ENCODE peak calls at places on chromosomes 11 and 22, in seven cellular contexts. Y, U, C, A, G, K and N are unnamed samples.

GRCh38 chr11:74471037-74471436 is 3.7 kb upstream of the KCNE3 start:
- DNase-seq in Y (no peak), U (no peak), C (no peak), A (no peak), G (no peak), K (no peak), N (no peak)

GRCh38 chr11:86593833-86594232 is 78.6 kb downstream of the ME3 start:
- DNase-seq in Y (no peak), U (no peak), C (no peak), A (no peak), G (no peak), K (no peak), N (no peak)

GRCh38 chr11:113623114-113623513 is 83.0 kb downstream of the TMPRSS5 start:
- DNase-seq in Y (no peak), U (no peak), C (no peak), A (no peak), G (no peak), K (no peak), N (no peak)

GRCh38 chr22:30104501-30105156 is 24.4 kb downstream of the HORMAD2 start:
- DNase-seq in Y (no peak), U (no peak), C (no peak), A (no peak), G (no peak), K (no peak), N (no peak)

GRCh38 chr11:44564653-44565007 is 833 bp upstream of the CD82 start:
- DNase-seq in Y (peak; percentile 89), U (peak; percentile 94), C (no peak), A (peak; percentile 82), G (peak; percentile 27), K (peak; percentile 74), N (peak; percentile 92)

GRCh38 chr11:2576116-2576515 is 123.7 kb downstream of the KCNQ1OT1 start:
- DNase-seq in Y (no peak), U (peak; percentile 44), C (no peak), A (peak; percentile 9), G (no peak), K (peak; percentile 43), N (peak; percentile 46)

GRCh38 chr11:71381781-71382505 is 66.2 kb downstream of the DHCR7 start:
- DNase-seq in Y (no peak), U (no peak), C (no peak), A (no peak), G (no peak), K (no peak), N (no peak)

GRCh38 chr11:7533199-7534029 is 19.6 kb downstream of the PPFIBP2 start:
- DNase-seq in Y (no peak), U (no peak), C (no peak), A (no peak), G (no peak), K (no peak), N (no peak)

DNA sequence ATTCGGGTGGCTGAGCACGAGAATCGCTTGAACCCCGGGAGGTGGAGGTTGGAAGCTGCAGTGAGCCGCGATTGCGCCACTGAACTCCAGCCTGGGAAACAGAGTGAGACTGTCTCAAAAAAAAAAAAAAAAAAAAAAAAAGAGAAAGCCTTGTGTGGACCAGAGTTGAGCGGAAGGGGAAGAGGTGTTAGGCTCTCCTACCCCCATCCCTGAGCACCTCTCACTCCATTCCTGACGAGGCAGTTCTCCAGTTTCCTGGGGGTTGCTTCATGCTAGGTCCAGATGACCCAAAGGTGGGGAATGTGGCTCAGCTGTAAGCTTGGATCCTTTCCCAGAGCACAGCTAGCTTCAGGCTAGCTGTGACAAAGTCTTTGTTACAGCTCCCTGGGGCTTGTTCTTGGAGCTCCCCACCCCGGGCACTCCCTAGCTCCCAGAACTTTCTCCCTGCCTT is 8.8 kb upstream of the DNAL4 start:
- DNase-seq in Y (peak; percentile 95), U (peak; percentile 71), C (no peak), A (peak; percentile 38), G (no peak), K (peak; percentile 52), N (peak; percentile 83)
- H3K4me3 ChIP-seq in Y (no peak overlapping the region), U (no peak overlapping the region), C (no peak overlapping the region), A (no peak overlapping the region), G (no peak overlapping the region), K (no peak overlapping the region), N (no peak overlapping the region)

DNA sequence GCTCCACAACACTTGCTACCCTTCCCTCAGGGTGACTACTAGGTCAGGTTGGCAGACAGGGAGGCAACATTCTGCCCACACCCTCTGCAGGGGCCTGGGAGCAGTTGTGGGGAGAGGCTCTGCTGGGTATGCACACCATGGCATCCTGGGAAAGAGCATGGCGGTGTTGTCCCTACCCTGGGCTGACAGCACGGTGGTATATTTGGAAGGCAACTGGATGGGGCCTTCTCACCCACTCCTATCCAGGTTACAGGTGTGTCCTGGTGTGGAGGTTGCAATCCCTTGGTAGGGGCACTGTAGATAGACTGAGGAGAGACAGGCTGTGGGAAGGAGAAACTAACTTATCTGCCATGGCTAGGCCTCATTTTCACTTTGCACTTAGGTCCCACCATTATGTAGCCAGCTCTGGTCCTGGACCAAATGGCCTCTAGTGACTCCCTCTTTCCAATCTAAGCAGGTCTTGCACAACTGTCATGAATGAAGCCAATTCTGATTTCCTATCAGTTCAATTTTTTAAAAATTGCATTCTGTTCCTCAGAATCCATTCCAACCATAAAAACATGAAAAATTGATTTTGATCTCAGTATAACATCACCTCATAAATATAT is 54.0 kb upstream of the CD44 start:
- DNase-seq in Y (no peak), U (no peak), C (no peak), A (no peak), G (no peak), K (no peak), N (peak; percentile 67)
- H3K4me1 ChIP-seq in Y (peaks cover 51% of the 10 kb centered on the region), U (peaks cover 5% of the 10 kb centered on the region), C (peaks cover 62% of the 10 kb centered on the region), A (peaks cover 64% of the 10 kb centered on the region), G (peaks cover 6% of the 10 kb centered on the region), K (peaks cover 5% of the 10 kb centered on the region), N (peaks cover 14% of the 10 kb centered on the region)

DNA sequence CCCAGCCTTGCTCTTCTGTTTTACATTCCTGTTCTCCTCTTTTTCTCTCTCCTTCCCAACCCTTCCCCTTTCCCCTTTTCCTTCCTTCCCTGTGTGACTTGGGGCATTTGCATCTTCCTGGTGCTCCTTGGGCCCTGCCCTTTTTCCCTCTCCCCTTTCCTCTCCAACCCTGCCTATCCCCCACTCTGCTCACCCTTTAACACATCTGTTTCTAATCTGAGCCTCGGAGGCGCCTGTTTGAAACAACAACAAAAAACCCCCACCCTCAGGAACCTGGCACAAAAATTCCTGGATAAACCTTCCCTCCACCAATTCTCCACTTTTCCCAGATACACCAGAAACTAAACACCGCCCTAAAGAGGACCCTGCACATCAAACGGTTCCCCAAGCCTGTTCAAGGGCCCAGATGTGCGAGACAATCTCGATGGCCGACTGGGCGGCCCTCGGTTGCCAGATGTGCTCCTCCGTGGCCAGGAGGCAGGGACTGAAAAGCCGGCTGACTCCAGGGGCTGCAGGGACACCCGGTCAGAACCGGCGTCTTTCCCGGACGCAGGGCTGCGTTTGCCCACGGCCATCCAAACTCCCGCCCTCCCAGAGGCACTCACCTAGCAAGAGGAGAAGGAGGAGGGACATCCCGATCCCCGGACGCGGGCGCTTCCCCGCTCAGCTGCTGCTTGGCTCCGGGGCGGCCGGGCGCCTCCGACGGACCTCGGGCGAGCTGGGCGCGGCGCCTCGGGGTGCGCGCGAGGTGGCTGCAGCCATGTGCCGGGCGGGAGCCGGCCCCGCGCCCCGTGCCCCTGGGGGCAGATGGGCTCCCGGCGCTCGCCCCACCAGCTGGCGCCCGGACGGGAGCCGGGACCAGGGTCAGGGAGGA is 503 bp downstream of the CLMP start:
- DNase-seq in Y (peak; percentile 69), U (no peak), C (no peak), A (no peak), G (no peak), K (peak; percentile 88), N (peak; percentile 28)
- H3K4me3 ChIP-seq in Y (peak overlapping the region; percentile 95), U (peak overlapping the region; percentile 90), C (peak overlapping the region; percentile 46), A (peak overlapping the region; percentile 47), G (no peak overlapping the region), K (peak overlapping the region; percentile 88), N (peak overlapping the region; percentile 37)

DNA sequence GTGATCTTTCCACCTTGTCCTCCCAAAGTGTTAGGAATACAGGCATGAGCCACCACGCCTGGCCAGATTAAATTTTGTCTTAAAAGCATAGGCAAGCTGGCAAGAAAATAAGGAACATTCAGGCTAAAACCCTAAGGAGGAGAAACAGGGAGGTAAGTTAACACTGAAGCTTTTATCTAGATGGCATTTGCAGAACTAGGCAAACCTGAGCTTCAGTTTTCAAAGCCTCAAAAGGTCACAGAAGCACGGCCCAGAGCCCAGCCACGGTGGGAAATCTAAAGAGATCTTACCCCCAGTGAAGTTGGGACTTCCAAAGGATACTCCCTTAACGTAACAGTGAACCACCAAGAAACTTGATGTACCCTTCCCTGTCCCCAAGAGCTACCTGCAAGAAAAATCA is 28.4 kb downstream of the PC start:
- DNase-seq in Y (no peak), U (no peak), C (no peak), A (no peak), G (no peak), K (no peak), N (no peak)
- H3K4me1 ChIP-seq in Y (peaks cover 38% of the 10 kb centered on the region), U (no peaks in the 10 kb centered on the region), C (no peaks in the 10 kb centered on the region), A (no peaks in the 10 kb centered on the region), G (peaks cover 10% of the 10 kb centered on the region), K (no peaks in the 10 kb centered on the region), N (no peaks in the 10 kb centered on the region)

DNA sequence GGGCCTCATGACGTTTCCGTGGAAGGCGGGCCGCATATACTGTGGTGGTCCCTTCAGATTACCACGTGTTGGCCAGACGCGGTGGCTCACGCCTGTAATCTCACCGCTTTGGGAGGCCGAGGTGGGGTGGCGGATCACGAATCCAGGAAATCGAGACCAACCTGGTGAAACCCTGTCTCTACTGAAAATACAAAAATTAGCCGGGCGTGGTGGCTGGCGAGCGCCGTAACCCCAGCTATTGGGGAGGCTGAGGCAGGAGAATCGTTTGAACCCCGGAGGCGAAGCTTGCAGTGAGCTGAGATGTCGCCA is 853 bp upstream of the DENND6B start:
- DNase-seq in Y (no peak), U (no peak), C (no peak), A (no peak), G (no peak), K (no peak), N (no peak)
- H3K4me3 ChIP-seq in Y (peak overlapping the region; percentile 84), U (peak overlapping the region; percentile 40), C (peak overlapping the region; percentile 69), A (peak overlapping the region; percentile 79), G (peak overlapping the region; percentile 60), K (peak overlapping the region; percentile 78), N (peak overlapping the region; percentile 89)

GRCh38 chr11:96307748-96308133 is 35.3 kb downstream of the MAML2 start:
- DNase-seq in Y (peak; percentile 83), U (no peak), C (no peak), A (no peak), G (no peak), K (no peak), N (no peak)
- H3K4me1 ChIP-seq in Y (peaks cover 86% of the 10 kb centered on the region), U (peaks cover 8% of the 10 kb centered on the region), C (peaks cover 41% of the 10 kb centered on the region), A (peaks cover 72% of the 10 kb centered on the region), G (peaks cover 8% of the 10 kb centered on the region), K (peaks cover 19% of the 10 kb centered on the region), N (peaks cover 14% of the 10 kb centered on the region)

DNA sequence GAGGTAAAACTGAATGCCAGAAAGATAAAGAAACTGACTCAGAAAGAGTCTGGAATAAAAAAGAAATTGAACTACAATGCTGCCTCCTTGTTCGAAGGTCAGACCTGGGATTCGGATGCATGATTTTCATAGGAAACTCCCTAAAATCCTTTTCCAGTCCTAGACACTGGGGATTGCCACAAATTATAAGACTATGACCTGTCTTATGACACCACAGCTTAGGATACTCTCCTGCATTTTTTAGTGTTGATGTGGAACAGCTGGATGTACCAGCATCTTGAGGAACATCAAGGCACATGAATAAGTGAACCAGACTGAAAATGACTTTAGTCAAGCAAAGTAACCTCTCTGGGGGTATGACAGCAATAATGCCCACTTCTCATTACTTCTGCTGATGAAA is 9.0 kb downstream of the KIRREL3 start:
- DNase-seq in Y (peak; percentile 48), U (no peak), C (no peak), A (no peak), G (no peak), K (no peak), N (no peak)
- H3K4me3 ChIP-seq in Y (peak overlapping the region; percentile 41), U (no peak overlapping the region), C (no peak overlapping the region), A (no peak overlapping the region), G (no peak overlapping the region), K (no peak overlapping the region), N (no peak overlapping the region)

GRCh38 chr11:3834349-3835099 is 6.2 kb downstream of the RHOG start:
- DNase-seq in Y (no peak), U (peak; percentile 73), C (no peak), A (no peak), G (peak; percentile 89), K (no peak), N (peak; percentile 59)
- H3K4me1 ChIP-seq in Y (peaks cover 31% of the 10 kb centered on the region), U (no peaks in the 10 kb centered on the region), C (peaks cover 89% of the 10 kb centered on the region), A (peaks cover 74% of the 10 kb centered on the region), G (peaks cover 54% of the 10 kb centered on the region), K (peaks cover 19% of the 10 kb centered on the region), N (peaks cover 34% of the 10 kb centered on the region)